ENCODE peak calls at places on chromosomes 4 and X, in seven cellular contexts. One of them, this sample, is unnamed. For H3K4me1, the result is how much of the 10 kb centered on the place peaks cover.

GRCh38 chr4:90318208-90318607 is 191.0 kb downstream of the CCSER1 start:
- DNase-seq in prostate gland: no peak
- DNase-seq in breast epithelium: no peak
- DNase-seq in lower lobe of right lung: no peak
- DNase-seq in cardiac muscle cell: no peak
- DNase-seq in IMR-90: peak
- DNase-seq in endothelial cell of umbilical vein: peak
- DNase-seq in this sample: no peak

GRCh38 chrX:118459494-118459893 is 36.1 kb upstream of the DOCK11 start:
- DNase-seq in prostate gland: no peak
- DNase-seq in breast epithelium: no peak
- DNase-seq in lower lobe of right lung: no peak
- DNase-seq in cardiac muscle cell: peak
- DNase-seq in IMR-90: peak
- DNase-seq in endothelial cell of umbilical vein: peak
- DNase-seq in this sample: no peak

GRCh38 chr4:48212165-48212564 is 57.5 kb downstream of the TEC start:
- DNase-seq in prostate gland: no peak
- DNase-seq in breast epithelium: no peak
- DNase-seq in lower lobe of right lung: no peak
- DNase-seq in cardiac muscle cell: no peak
- DNase-seq in IMR-90: no peak
- DNase-seq in endothelial cell of umbilical vein: no peak
- DNase-seq in this sample: no peak

GRCh38 chr4:107072836-107073736 is 37.0 kb upstream of the DKK2 start:
- DNase-seq in prostate gland: no peak
- DNase-seq in breast epithelium: no peak
- DNase-seq in lower lobe of right lung: no peak
- DNase-seq in cardiac muscle cell: no peak
- DNase-seq in IMR-90: no peak
- DNase-seq in endothelial cell of umbilical vein: no peak
- DNase-seq in this sample: no peak

GRCh38 chr4:104677122-104677521 is 182.4 kb upstream of the CXXC4 start:
- DNase-seq in prostate gland: no peak
- DNase-seq in breast epithelium: no peak
- DNase-seq in lower lobe of right lung: no peak
- DNase-seq in cardiac muscle cell: peak
- DNase-seq in IMR-90: no peak
- DNase-seq in endothelial cell of umbilical vein: no peak
- DNase-seq in this sample: no peak

GRCh38 chr4:90293320-90293719 is 166.1 kb downstream of the CCSER1 start:
- DNase-seq in prostate gland: no peak
- DNase-seq in breast epithelium: no peak
- DNase-seq in lower lobe of right lung: no peak
- DNase-seq in cardiac muscle cell: peak
- DNase-seq in IMR-90: peak
- DNase-seq in endothelial cell of umbilical vein: peak
- DNase-seq in this sample: no peak

GRCh38 chr4:179040259-179040658 is 1598.0 kb upstream of the AGA start:
- DNase-seq in prostate gland: no peak
- DNase-seq in breast epithelium: no peak
- DNase-seq in lower lobe of right lung: no peak
- DNase-seq in cardiac muscle cell: no peak
- DNase-seq in IMR-90: no peak
- DNase-seq in endothelial cell of umbilical vein: no peak
- DNase-seq in this sample: no peak

GRCh38 chr4:137393043-137393442 is 139.3 kb downstream of the PCDH18 start:
- DNase-seq in prostate gland: no peak
- DNase-seq in breast epithelium: no peak
- DNase-seq in lower lobe of right lung: no peak
- DNase-seq in cardiac muscle cell: no peak
- DNase-seq in IMR-90: no peak
- DNase-seq in endothelial cell of umbilical vein: no peak
- DNase-seq in this sample: no peak

GRCh38 chr4:123811763-123812390 is 415.3 kb downstream of the SPRY1 start:
- DNase-seq in prostate gland: no peak
- DNase-seq in breast epithelium: no peak
- DNase-seq in lower lobe of right lung: no peak
- DNase-seq in cardiac muscle cell: no peak
- DNase-seq in IMR-90: no peak
- DNase-seq in endothelial cell of umbilical vein: no peak
- DNase-seq in this sample: no peak

GRCh38 chr4:105060628-105061027 is 86.0 kb upstream of the TET2 start:
- DNase-seq in prostate gland: no peak
- DNase-seq in breast epithelium: no peak
- DNase-seq in lower lobe of right lung: no peak
- DNase-seq in cardiac muscle cell: no peak
- DNase-seq in IMR-90: peak
- DNase-seq in endothelial cell of umbilical vein: no peak
- DNase-seq in this sample: no peak

GRCh38 chrX:40097101-40097491 is 662 bp downstream of the BCOR start:
- DNase-seq in prostate gland: no peak
- DNase-seq in breast epithelium: no peak
- DNase-seq in lower lobe of right lung: no peak
- DNase-seq in cardiac muscle cell: no peak
- DNase-seq in IMR-90: no peak
- DNase-seq in endothelial cell of umbilical vein: no peak
- DNase-seq in this sample: no peak

GRCh38 chrX:40094900-40095587 is 2.7 kb downstream of the BCOR start:
- DNase-seq in prostate gland: no peak
- DNase-seq in breast epithelium: no peak
- DNase-seq in lower lobe of right lung: no peak
- DNase-seq in cardiac muscle cell: no peak
- DNase-seq in IMR-90: no peak
- DNase-seq in endothelial cell of umbilical vein: peak
- DNase-seq in this sample: no peak

GRCh38 chrX:40096395-40097091 is 1.2 kb downstream of the BCOR start:
- DNase-seq in prostate gland: peak
- DNase-seq in breast epithelium: no peak
- DNase-seq in lower lobe of right lung: peak
- DNase-seq in cardiac muscle cell: peak
- DNase-seq in IMR-90: peak
- DNase-seq in endothelial cell of umbilical vein: peak
- DNase-seq in this sample: peak

GRCh38 chrX:40094041-40094899 is 3.5 kb downstream of the BCOR start:
- DNase-seq in prostate gland: peak
- DNase-seq in breast epithelium: no peak
- DNase-seq in lower lobe of right lung: peak
- DNase-seq in cardiac muscle cell: peak
- DNase-seq in IMR-90: peak
- DNase-seq in endothelial cell of umbilical vein: peak
- DNase-seq in this sample: peak

DNA sequence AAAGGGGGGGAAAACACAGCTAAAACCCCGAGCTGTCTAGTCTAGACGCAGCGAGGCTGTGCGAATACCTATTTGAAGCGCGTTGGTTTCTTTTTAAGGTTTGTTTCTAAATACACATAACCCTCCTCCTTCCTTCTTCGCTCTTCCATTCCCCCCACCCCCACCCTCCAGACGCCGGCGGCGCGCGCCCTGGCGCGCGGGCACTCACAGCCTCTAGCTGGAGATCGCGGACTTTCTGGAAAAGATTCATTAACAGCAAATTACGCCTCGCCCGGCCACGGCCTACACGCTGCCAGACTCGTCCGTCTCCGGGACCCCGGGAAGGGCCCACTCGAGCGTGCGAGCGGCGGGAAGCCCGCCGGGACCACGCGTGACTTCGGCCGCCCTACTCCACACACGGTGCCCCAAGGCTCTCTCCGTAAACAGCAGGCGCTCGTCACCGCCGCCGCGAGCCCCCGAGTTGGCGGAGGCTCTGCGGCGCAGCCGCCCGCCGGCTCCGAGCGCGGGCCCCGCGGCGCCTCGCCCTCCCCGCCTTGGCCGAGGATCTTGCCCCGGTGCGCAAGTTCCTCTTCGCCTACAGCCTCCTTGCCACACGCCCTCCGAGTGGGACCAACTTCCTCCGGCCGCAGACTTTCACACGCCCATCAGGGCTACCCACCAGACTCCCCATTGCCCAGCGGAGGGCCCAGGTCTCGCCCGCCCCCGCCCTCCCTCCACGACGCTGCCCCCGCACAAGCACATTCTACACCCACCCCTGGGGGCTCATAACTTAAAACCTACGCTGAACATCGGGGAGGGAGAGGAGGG is 2.0 kb downstream of the BCOR start:
- DNase-seq in prostate gland: peak
- DNase-seq in breast epithelium: no peak
- DNase-seq in lower lobe of right lung: peak
- DNase-seq in cardiac muscle cell: no peak
- DNase-seq in IMR-90: no peak
- DNase-seq in endothelial cell of umbilical vein: peak
- DNase-seq in this sample: no peak
- H3K27ac ChIP-seq in prostate gland: peak
- H3K27ac ChIP-seq in breast epithelium: peak
- H3K27ac ChIP-seq in lower lobe of right lung: peak
- H3K27ac ChIP-seq in cardiac muscle cell: peak
- H3K27ac ChIP-seq in IMR-90: peak
- H3K27ac ChIP-seq in endothelial cell of umbilical vein: peak
- H3K27ac ChIP-seq in this sample: peak

DNA sequence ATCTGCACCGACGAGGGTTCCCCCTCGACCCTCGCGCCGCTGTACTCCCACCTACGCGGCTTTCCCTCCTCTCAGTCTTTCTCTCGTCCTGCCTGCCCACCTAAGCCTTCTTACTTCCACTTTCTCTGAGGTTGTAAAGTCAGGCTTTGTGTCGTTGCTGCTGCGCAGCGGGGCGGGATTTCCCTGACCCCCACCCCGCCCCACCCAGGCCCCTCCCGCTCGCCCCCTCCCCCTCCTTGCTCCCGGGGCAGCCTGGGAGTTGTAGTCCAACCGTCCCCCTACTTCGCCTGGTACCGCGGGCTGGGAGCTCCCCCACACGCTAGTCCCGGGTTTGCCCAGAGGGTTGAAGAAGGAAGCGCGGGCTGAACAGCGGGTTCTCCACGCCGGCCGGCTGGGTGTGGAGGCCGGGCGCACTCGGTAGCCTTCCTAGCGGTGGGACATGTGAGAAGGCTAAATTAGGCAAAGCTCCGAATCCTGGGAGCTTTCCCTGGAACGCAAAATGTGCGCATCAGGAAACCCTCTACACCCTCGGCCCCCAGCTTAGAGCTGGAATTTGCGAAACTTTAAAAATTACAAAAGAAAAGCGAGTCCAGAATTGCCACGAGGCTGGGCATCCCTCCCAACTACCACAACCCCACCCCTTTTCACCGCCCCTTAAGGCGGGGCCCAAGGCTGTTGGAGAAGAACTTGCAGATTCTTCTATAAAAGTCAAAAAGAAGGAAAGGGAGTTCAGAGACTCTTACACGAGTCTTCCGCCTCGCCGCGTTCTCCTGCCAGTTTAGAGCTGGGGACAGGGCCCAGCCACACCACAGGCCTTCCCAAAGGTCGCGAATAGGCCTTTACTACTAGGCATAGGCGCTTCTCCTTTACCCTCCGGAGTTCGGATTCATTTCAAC is at the start of gene ATP11C:
- DNase-seq in prostate gland: peak
- DNase-seq in breast epithelium: peak
- DNase-seq in lower lobe of right lung: peak
- DNase-seq in cardiac muscle cell: peak
- DNase-seq in IMR-90: peak
- DNase-seq in endothelial cell of umbilical vein: peak
- DNase-seq in this sample: peak
- TF ChIP-seq CTCF in prostate gland: no peak
- TF ChIP-seq CTCF in breast epithelium: no peak
- TF ChIP-seq CTCF in lower lobe of right lung: no peak
- TF ChIP-seq CTCF in cardiac muscle cell: no peak
- TF ChIP-seq CTCF in IMR-90: peak
- TF ChIP-seq CTCF in endothelial cell of umbilical vein: no peak
- TF ChIP-seq CTCF in this sample: no peak

DNA sequence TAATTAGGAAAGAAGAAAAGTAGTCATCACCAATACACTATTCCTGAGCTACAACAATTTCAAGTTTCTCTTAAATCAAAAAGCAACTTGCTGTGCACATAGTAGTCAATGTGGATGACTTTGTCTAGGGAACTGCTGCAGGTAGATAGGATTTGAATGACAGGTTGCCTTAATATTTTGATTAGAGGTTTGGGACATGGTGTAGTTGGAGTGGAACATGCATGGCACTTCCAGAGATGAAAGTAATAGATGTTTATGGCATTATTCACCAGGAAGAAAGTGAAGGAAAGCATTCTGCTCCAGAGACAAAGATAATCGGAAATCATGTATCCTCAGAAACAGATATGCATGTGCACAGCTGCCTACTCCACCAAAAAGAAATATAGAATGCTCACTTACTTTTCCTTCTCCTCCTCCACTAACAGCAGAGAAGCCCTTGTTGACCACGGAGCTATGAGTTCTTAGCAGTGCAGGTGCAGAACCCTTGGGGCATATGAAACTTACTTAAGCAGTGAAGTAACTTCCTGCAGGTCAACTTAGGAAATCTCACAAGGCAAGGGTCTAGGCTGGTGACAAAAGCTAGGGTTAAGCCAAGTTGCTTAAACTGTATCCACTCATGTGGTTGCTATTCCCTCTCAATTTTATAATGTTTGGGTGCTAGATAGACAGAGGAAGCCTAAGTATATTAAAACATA is 390.8 kb downstream of the HNRNPD start:
- DNase-seq in prostate gland: no peak
- DNase-seq in breast epithelium: no peak
- DNase-seq in lower lobe of right lung: no peak
- DNase-seq in cardiac muscle cell: no peak
- DNase-seq in IMR-90: no peak
- DNase-seq in endothelial cell of umbilical vein: no peak
- DNase-seq in this sample: no peak
- H3K4me1 ChIP-seq in prostate gland: under half
- H3K4me1 ChIP-seq in breast epithelium: under half
- H3K4me1 ChIP-seq in lower lobe of right lung: under half
- H3K4me1 ChIP-seq in cardiac muscle cell: under half
- H3K4me1 ChIP-seq in IMR-90: under half
- H3K4me1 ChIP-seq in endothelial cell of umbilical vein: under half
- H3K4me1 ChIP-seq in this sample: under half

GRCh38 chrX:131063613-131064012 is 5.5 kb downstream of the ARHGAP36 start:
- DNase-seq in prostate gland: no peak
- DNase-seq in breast epithelium: no peak
- DNase-seq in lower lobe of right lung: no peak
- DNase-seq in cardiac muscle cell: no peak
- DNase-seq in IMR-90: no peak
- DNase-seq in endothelial cell of umbilical vein: no peak
- DNase-seq in this sample: no peak
- H3K27ac ChIP-seq in prostate gland: no peak
- H3K27ac ChIP-seq in breast epithelium: no peak
- H3K27ac ChIP-seq in lower lobe of right lung: no peak
- H3K27ac ChIP-seq in cardiac muscle cell: no peak
- H3K27ac ChIP-seq in IMR-90: no peak
- H3K27ac ChIP-seq in endothelial cell of umbilical vein: no peak
- H3K27ac ChIP-seq in this sample: no peak

GRCh38 chr4:55866973-55867574 is 13.6 kb downstream of the EXOC1 start:
- DNase-seq in prostate gland: no peak
- DNase-seq in breast epithelium: no peak
- DNase-seq in lower lobe of right lung: no peak
- DNase-seq in cardiac muscle cell: peak
- DNase-seq in IMR-90: peak
- DNase-seq in endothelial cell of umbilical vein: peak
- DNase-seq in this sample: no peak
- TF ChIP-seq CTCF in prostate gland: peak
- TF ChIP-seq CTCF in breast epithelium: peak
- TF ChIP-seq CTCF in lower lobe of right lung: peak
- TF ChIP-seq CTCF in cardiac muscle cell: peak
- TF ChIP-seq CTCF in IMR-90: peak
- TF ChIP-seq CTCF in endothelial cell of umbilical vein: peak
- TF ChIP-seq CTCF in this sample: peak

This sample was measured in uterus.